ENCODE peak calls at places on chromosomes 12 and 14, in nine cellular contexts. One of them, this sample, is unnamed.

GRCh38 chr14:58572092-58572853 is 65.5 kb upstream of the DACT1 start:
- DNase-seq in pancreas: no peak
- DNase-seq in AG20443: peak
- DNase-seq in fibroblast of gingiva: no peak
- DNase-seq in ecto neural progenitor cell: no peak
- DNase-seq in heart right ventricle: no peak
- DNase-seq in smooth muscle cell of the brain vasculature: no peak
- DNase-seq in small intestine: no peak
- DNase-seq in HS-5: peak
- DNase-seq in this sample: no peak

GRCh38 chr14:67971627-67972625 is 152.3 kb downstream of the RAD51B start:
- DNase-seq in heart right ventricle: no peak
- DNase-seq in pancreas: no peak
- DNase-seq in fibroblast of gingiva: peak
- DNase-seq in small intestine: peak
- DNase-seq in HS-5: no peak
- DNase-seq in ecto neural progenitor cell: no peak
- DNase-seq in AG20443: no peak
- DNase-seq in smooth muscle cell of the brain vasculature: no peak
- DNase-seq in this sample: no peak

GRCh38 chr14:55074662-55075061 is 23.2 kb downstream of the MAPK1IP1L start:
- DNase-seq in small intestine: no peak
- DNase-seq in fibroblast of gingiva: no peak
- DNase-seq in heart right ventricle: no peak
- DNase-seq in smooth muscle cell of the brain vasculature: no peak
- DNase-seq in HS-5: no peak
- DNase-seq in pancreas: no peak
- DNase-seq in AG20443: peak
- DNase-seq in ecto neural progenitor cell: no peak
- DNase-seq in this sample: no peak

GRCh38 chr14:106277503-106277902 is 751.1 kb downstream of the TMEM121 start:
- DNase-seq in heart right ventricle: no peak
- DNase-seq in AG20443: no peak
- DNase-seq in fibroblast of gingiva: no peak
- DNase-seq in ecto neural progenitor cell: no peak
- DNase-seq in small intestine: no peak
- DNase-seq in pancreas: no peak
- DNase-seq in HS-5: no peak
- DNase-seq in smooth muscle cell of the brain vasculature: no peak
- DNase-seq in this sample: no peak

GRCh38 chr12:105107497-105108371 is at the start of gene WASHC4:
- DNase-seq in ecto neural progenitor cell: peak
- DNase-seq in fibroblast of gingiva: peak
- DNase-seq in smooth muscle cell of the brain vasculature: peak
- DNase-seq in heart right ventricle: peak
- DNase-seq in small intestine: peak
- DNase-seq in HS-5: peak
- DNase-seq in pancreas: peak
- DNase-seq in AG20443: peak
- DNase-seq in this sample: peak

GRCh38 chr14:69580009-69580577 is 5.4 kb upstream of the CCDC177 start:
- DNase-seq in ecto neural progenitor cell: peak
- DNase-seq in smooth muscle cell of the brain vasculature: no peak
- DNase-seq in fibroblast of gingiva: peak
- DNase-seq in AG20443: peak
- DNase-seq in heart right ventricle: no peak
- DNase-seq in HS-5: no peak
- DNase-seq in small intestine: peak
- DNase-seq in pancreas: no peak
- DNase-seq in this sample: no peak

GRCh38 chr14:58738189-58738836 is 100.6 kb downstream of the DACT1 start:
- DNase-seq in pancreas: no peak
- DNase-seq in small intestine: no peak
- DNase-seq in heart right ventricle: no peak
- DNase-seq in fibroblast of gingiva: peak
- DNase-seq in ecto neural progenitor cell: no peak
- DNase-seq in AG20443: peak
- DNase-seq in smooth muscle cell of the brain vasculature: no peak
- DNase-seq in HS-5: peak
- DNase-seq in this sample: no peak

GRCh38 chr12:60398547-60398946 is 802.7 kb downstream of the SLC16A7 start:
- DNase-seq in HS-5: no peak
- DNase-seq in ecto neural progenitor cell: no peak
- DNase-seq in fibroblast of gingiva: no peak
- DNase-seq in AG20443: no peak
- DNase-seq in pancreas: no peak
- DNase-seq in smooth muscle cell of the brain vasculature: no peak
- DNase-seq in small intestine: no peak
- DNase-seq in heart right ventricle: no peak
- DNase-seq in this sample: no peak

GRCh38 chr14:101444116-101444515 is 117.2 kb upstream of the DIO3 start:
- DNase-seq in pancreas: no peak
- DNase-seq in ecto neural progenitor cell: no peak
- DNase-seq in smooth muscle cell of the brain vasculature: no peak
- DNase-seq in HS-5: peak
- DNase-seq in heart right ventricle: no peak
- DNase-seq in AG20443: peak
- DNase-seq in small intestine: no peak
- DNase-seq in fibroblast of gingiva: peak
- DNase-seq in this sample: no peak

GRCh38 chr14:105168496-105168978 is at the start of gene JAG2:
- DNase-seq in HS-5: no peak
- DNase-seq in fibroblast of gingiva: no peak
- DNase-seq in ecto neural progenitor cell: peak
- DNase-seq in pancreas: peak
- DNase-seq in smooth muscle cell of the brain vasculature: no peak
- DNase-seq in small intestine: peak
- DNase-seq in heart right ventricle: peak
- DNase-seq in AG20443: peak
- DNase-seq in this sample: peak

GRCh38 chr14:74932401-74932901 is 9.4 kb upstream of the RPS6KL1 start:
- DNase-seq in smooth muscle cell of the brain vasculature: no peak
- DNase-seq in heart right ventricle: no peak
- DNase-seq in HS-5: no peak
- DNase-seq in fibroblast of gingiva: peak
- DNase-seq in pancreas: no peak
- DNase-seq in small intestine: no peak
- DNase-seq in ecto neural progenitor cell: no peak
- DNase-seq in AG20443: no peak
- DNase-seq in this sample: no peak

This sample was measured in left ventricle myocardium superior.